ENCODE peak calls at places on chromosomes 13 and 19, in four cellular contexts. One of them, this sample, is unnamed.
A peak's percentile ranks its signal among the peaks of the same experiment; 100 is the strongest.

GRCh38 chr19:57830071-57830602 is at the start of gene ZNF587B:
- DNase-seq in GM23338: peak; percentile 99
- DNase-seq in A549: peak; percentile 45
- DNase-seq in HCT116: peak; percentile 36
- DNase-seq in this sample: no peak

GRCh38 chr13:50850445-50850844 is 7.0 kb upstream of the DLEU7 start:
- DNase-seq in GM23338: no peak
- DNase-seq in A549: no peak
- DNase-seq in HCT116: no peak
- DNase-seq in this sample: no peak

GRCh38 chr19:13978306-13978705 is 26.0 kb downstream of the DCAF15 start:
- DNase-seq in GM23338: peak; percentile 99
- DNase-seq in A549: no peak
- DNase-seq in HCT116: no peak
- DNase-seq in this sample: no peak

GRCh38 chr19:17394891-17395415 is 957 bp upstream of the CCDC194 start:
- DNase-seq in GM23338: peak; percentile 97
- DNase-seq in A549: peak; percentile 66
- DNase-seq in HCT116: peak; percentile 71
- DNase-seq in this sample: peak; percentile 72

GRCh38 chr19:39448271-39448670 is 2.9 kb downstream of the SUPT5H start:
- DNase-seq in GM23338: no peak
- DNase-seq in A549: no peak
- DNase-seq in HCT116: no peak
- DNase-seq in this sample: peak; percentile 38

GRCh38 chr19:31408460-31409124 is 59.4 kb upstream of the TSHZ3 start:
- DNase-seq in GM23338: no peak
- DNase-seq in A549: peak; percentile 19
- DNase-seq in HCT116: no peak
- DNase-seq in this sample: peak; percentile 71

GRCh38 chr19:10450191-10450852 is 30.0 kb downstream of the PDE4A start:
- DNase-seq in GM23338: no peak
- DNase-seq in A549: no peak
- DNase-seq in HCT116: no peak
- DNase-seq in this sample: no peak

GRCh38 chr19:2239771-2240770 is 3.4 kb downstream of the SF3A2 start:
- DNase-seq in GM23338: peak; percentile 80
- DNase-seq in A549: no peak
- DNase-seq in HCT116: no peak
- DNase-seq in this sample: peak; percentile 51

GRCh38 chr13:23771966-23772365 is 117.2 kb downstream of the MIPEP start:
- DNase-seq in GM23338: no peak
- DNase-seq in A549: no peak
- DNase-seq in HCT116: no peak
- DNase-seq in this sample: no peak

GRCh38 chr13:23767806-23768205 is 121.4 kb downstream of the MIPEP start:
- DNase-seq in GM23338: no peak
- DNase-seq in A549: no peak
- DNase-seq in HCT116: no peak
- DNase-seq in this sample: no peak

GRCh38 chr13:23766939-23767338 is 122.3 kb downstream of the MIPEP start:
- DNase-seq in GM23338: no peak
- DNase-seq in A549: no peak
- DNase-seq in HCT116: no peak
- DNase-seq in this sample: no peak

GRCh38 chr13:23772717-23773116 is 116.5 kb downstream of the MIPEP start:
- DNase-seq in GM23338: no peak
- DNase-seq in A549: no peak
- DNase-seq in HCT116: no peak
- DNase-seq in this sample: no peak

GRCh38 chr13:23770428-23770827 is 118.8 kb downstream of the MIPEP start:
- DNase-seq in GM23338: peak; percentile 61
- DNase-seq in A549: no peak
- DNase-seq in HCT116: no peak
- DNase-seq in this sample: no peak
- TF ChIP-seq REST in GM23338: no peak
- TF ChIP-seq REST in A549: no peak
- TF ChIP-seq REST in HCT116: no peak
- TF ChIP-seq REST in this sample: no peak

GRCh38 chr19:46660008-46660517 is 919 bp downstream of the DACT3 start:
- DNase-seq in GM23338: peak; percentile 78
- DNase-seq in A549: peak; percentile 54
- DNase-seq in HCT116: no peak
- DNase-seq in this sample: no peak

GRCh38 chr19:46661020-46661731 is at the start of gene DACT3:
- DNase-seq in GM23338: peak; percentile 100
- DNase-seq in A549: peak; percentile 100
- DNase-seq in HCT116: peak; percentile 99
- DNase-seq in this sample: peak; percentile 99

GRCh38 chr19:46660601-46661019 is 372 bp downstream of the DACT3 start:
- DNase-seq in GM23338: peak; percentile 40
- DNase-seq in A549: no peak
- DNase-seq in HCT116: no peak
- DNase-seq in this sample: no peak

GRCh38 chr19:46661735-46662592 is 982 bp upstream of the DACT3 start:
- DNase-seq in GM23338: peak; percentile 95
- DNase-seq in A549: peak; percentile 93
- DNase-seq in HCT116: peak; percentile 80
- DNase-seq in this sample: peak; percentile 84

GRCh38 chr19:46659151-46660007 is 1.6 kb downstream of the DACT3 start:
- DNase-seq in GM23338: peak; percentile 78
- DNase-seq in A549: peak; percentile 54
- DNase-seq in HCT116: no peak
- DNase-seq in this sample: peak; percentile 40
- TF ChIP-seq REST in GM23338: no peak
- TF ChIP-seq REST in A549: no peak
- TF ChIP-seq REST in HCT116: no peak
- TF ChIP-seq REST in this sample: no peak

GRCh38 chr19:22623841-22624221 is 10.3 kb upstream of the ZNF492 start:
- DNase-seq in GM23338: no peak
- DNase-seq in A549: no peak
- DNase-seq in HCT116: no peak
- DNase-seq in this sample: no peak
- TF ChIP-seq REST in GM23338: no peak
- TF ChIP-seq REST in A549: no peak
- TF ChIP-seq REST in HCT116: no peak
- TF ChIP-seq REST in this sample: no peak

GRCh38 chr19:48950830-48951519 is 3.7 kb upstream of the BAX start:
- DNase-seq in GM23338: no peak
- DNase-seq in A549: no peak
- DNase-seq in HCT116: no peak
- DNase-seq in this sample: no peak

GRCh38 chr19:48955308-48955958 is 758 bp downstream of the BAX start:
- DNase-seq in GM23338: no peak
- DNase-seq in A549: no peak
- DNase-seq in HCT116: no peak
- DNase-seq in this sample: no peak

GRCh38 chr19:48954011-48954594 is 572 bp upstream of the BAX start:
- DNase-seq in GM23338: no peak
- DNase-seq in A549: no peak
- DNase-seq in HCT116: no peak
- DNase-seq in this sample: no peak

GRCh38 chr19:48958006-48958405 is 3.3 kb downstream of the BAX start:
- DNase-seq in GM23338: no peak
- DNase-seq in A549: no peak
- DNase-seq in HCT116: no peak
- DNase-seq in this sample: no peak

GRCh38 chr19:48954595-48955307 is at the start of gene BAX:
- DNase-seq in GM23338: peak; percentile 98
- DNase-seq in A549: peak; percentile 99
- DNase-seq in HCT116: peak; percentile 95
- DNase-seq in this sample: peak; percentile 98
- TF ChIP-seq REST in GM23338: no peak
- TF ChIP-seq REST in A549: peak; percentile 47
- TF ChIP-seq REST in HCT116: no peak
- TF ChIP-seq REST in this sample: no peak

GRCh38 chr13:102769679-102770078 is 3.9 kb downstream of the TEX30 start:
- DNase-seq in GM23338: no peak
- DNase-seq in A549: no peak
- DNase-seq in HCT116: no peak
- DNase-seq in this sample: no peak

GRCh38 chr13:102770435-102770834 is 3.2 kb downstream of the TEX30 start:
- DNase-seq in GM23338: no peak
- DNase-seq in A549: no peak
- DNase-seq in HCT116: no peak
- DNase-seq in this sample: no peak

GRCh38 chr13:102773441-102774209 is at the start of gene TEX30:
- DNase-seq in GM23338: peak; percentile 82
- DNase-seq in A549: peak; percentile 80
- DNase-seq in HCT116: peak; percentile 40
- DNase-seq in this sample: peak; percentile 88

GRCh38 chr13:102772042-102772425 is 1.6 kb downstream of the TEX30 start:
- DNase-seq in GM23338: no peak
- DNase-seq in A549: no peak
- DNase-seq in HCT116: no peak
- DNase-seq in this sample: peak; percentile 58

DNA sequence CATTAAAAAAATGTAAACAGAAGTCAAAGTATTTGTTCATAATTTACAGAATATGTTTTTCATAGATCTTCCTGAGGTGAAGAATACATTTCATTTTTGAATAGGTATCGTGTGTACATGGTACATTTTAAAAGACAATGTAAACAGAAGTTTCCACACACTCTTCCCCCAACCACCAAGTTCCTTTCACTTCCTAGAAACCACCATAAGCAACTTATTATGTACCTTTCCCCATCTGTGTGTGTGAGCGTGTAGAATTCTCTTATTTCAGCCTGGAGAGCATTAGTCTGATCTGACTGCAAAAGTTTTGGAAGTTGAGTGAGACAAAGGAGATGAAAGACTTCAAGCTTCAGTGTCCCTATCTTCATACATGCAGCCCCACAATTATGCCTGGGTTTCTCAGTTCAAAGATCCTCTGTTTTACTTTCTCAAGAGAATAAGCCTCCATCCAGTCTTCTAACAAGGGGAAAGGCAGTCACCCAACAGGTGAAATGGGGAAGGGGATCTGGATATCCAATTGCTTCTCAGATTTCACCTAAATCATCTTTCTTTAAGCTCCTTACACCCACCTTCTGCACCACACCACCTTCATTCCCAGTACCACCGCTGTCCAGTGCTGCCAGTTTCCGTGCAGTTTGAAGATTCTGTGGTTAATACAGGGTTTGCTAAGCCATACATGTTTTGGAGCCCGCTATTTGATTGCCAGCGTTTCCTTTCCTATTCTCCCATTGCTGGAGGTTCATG is 2.1 kb downstream of the TEX30 start:
- DNase-seq in GM23338: no peak
- DNase-seq in A549: no peak
- DNase-seq in HCT116: no peak
- DNase-seq in this sample: peak; percentile 23
- TF ChIP-seq REST in GM23338: no peak
- TF ChIP-seq REST in A549: no peak
- TF ChIP-seq REST in HCT116: no peak
- TF ChIP-seq REST in this sample: peak; percentile 85

DNA sequence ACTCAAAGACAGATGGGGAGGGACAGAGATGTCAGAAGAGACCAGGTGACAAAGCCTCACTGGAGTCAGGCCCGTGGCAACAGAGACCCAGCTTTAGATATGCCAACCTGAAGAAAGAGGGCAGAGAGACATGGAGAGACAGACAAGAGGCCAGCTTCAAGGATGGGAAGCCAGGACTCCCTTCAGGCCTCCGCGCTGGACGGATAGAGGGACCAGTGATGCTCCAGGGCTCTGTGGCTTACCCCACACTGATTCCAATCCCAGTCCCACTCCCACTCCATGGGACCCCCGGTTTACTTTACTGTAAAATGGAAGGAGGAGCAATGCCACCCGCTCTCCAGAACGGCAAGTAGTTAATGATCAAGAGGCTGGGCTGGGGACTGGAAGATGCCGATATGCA is 1.7 kb upstream of the ETV2 start:
- DNase-seq in GM23338: no peak
- DNase-seq in A549: no peak
- DNase-seq in HCT116: no peak
- DNase-seq in this sample: no peak
- TF ChIP-seq REST in GM23338: no peak
- TF ChIP-seq REST in A549: no peak
- TF ChIP-seq REST in HCT116: no peak
- TF ChIP-seq REST in this sample: no peak

DNA sequence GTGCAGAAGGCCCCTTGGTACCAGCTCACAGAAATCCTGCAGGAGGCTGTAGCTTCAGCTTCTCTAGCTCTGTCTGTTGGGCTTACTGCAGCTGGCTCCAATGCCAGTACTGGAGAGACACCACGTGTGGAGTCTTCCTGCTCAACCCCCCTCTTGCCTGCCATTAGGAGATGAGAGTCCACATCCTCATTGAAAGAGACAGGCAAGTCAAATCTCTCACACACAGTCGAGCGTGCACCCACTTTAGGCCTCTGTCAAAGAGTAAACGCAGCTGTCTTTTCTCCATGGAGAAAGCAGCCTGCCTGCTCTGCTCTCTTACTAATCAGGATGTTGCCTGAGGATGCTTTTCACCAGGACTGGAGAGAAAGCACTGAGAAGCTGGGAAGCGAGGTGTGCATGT is 523.0 kb upstream of the NBEA start:
- DNase-seq in GM23338: no peak
- DNase-seq in A549: no peak
- DNase-seq in HCT116: no peak
- DNase-seq in this sample: no peak
- TF ChIP-seq REST in GM23338: no peak
- TF ChIP-seq REST in A549: no peak
- TF ChIP-seq REST in HCT116: no peak
- TF ChIP-seq REST in this sample: no peak

DNA sequence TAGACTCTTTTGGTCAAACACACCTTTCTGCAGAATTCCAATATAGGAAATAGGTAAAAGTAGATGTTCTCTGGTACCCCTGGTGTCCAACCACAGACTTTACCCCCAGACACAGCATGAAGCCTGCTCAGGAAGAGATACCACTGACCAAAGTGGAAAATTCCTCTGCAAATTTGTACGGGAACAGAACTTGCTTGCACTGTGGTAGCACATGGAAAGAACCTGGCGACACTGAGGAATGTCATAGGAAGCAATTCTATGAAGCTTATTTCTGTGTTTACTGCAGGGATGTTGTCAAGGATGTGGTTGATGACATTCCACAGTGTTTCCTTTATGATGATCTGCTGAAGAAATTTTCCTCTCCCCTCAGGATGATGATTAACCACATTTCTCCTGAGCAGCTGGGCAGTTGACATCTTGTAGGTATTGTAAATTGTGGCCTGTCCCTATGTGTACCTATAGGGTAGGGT is 48.9 kb upstream of the TNFSF11 start:
- DNase-seq in GM23338: no peak
- DNase-seq in A549: peak; percentile 4
- DNase-seq in HCT116: no peak
- DNase-seq in this sample: no peak
- TF ChIP-seq REST in GM23338: no peak
- TF ChIP-seq REST in A549: no peak
- TF ChIP-seq REST in HCT116: no peak
- TF ChIP-seq REST in this sample: no peak

This sample was measured in HL-60.